ENCODE peak calls at places on chromosome 14, in six cellular contexts. Q is K562, S is endodermal cell, O is lower lobe of right lung, L is pancreas, P is heart right ventricle. U is an unnamed sample.

GRCh38 chr14:101223561-101224162 is 320.1 kb upstream of the RTL1 start:
- DNase-seq in L (no peak), P (no peak), O (no peak), Q (no peak), S (peak; percentile 38), U (no peak)

GRCh38 chr14:55074662-55075061 is 23.2 kb downstream of the MAPK1IP1L start:
- DNase-seq in P (no peak), L (no peak), O (no peak), Q (no peak), S (no peak), U (no peak)

GRCh38 chr14:40694026-40694425 is 912.6 kb upstream of the LRFN5 start:
- DNase-seq in Q (no peak), P (no peak), O (no peak), L (no peak), S (no peak), U (no peak)

GRCh38 chr14:77319416-77319815 is 1.3 kb downstream of the POMT2 start:
- DNase-seq in O (no peak), P (no peak), Q (no peak), L (no peak), S (no peak), U (no peak)

GRCh38 chr14:35366048-35366428 is 38.5 kb downstream of the NFKBIA start:
- DNase-seq in S (no peak), O (peak; percentile 57), L (no peak), P (no peak), Q (no peak), U (no peak)

GRCh38 chr14:101595887-101596721 is 34.8 kb downstream of the DIO3 start:
- DNase-seq in P (no peak), L (no peak), S (peak; percentile 34), O (no peak), Q (no peak), U (peak; percentile 8)

GRCh38 chr14:81676879-81677278 is 143.2 kb upstream of the SEL1L start:
- DNase-seq in L (no peak), P (no peak), O (no peak), S (no peak), Q (no peak), U (no peak)

GRCh38 chr14:43438056-43438455 is 1069.0 kb downstream of the FSCB start:
- DNase-seq in P (no peak), Q (no peak), O (no peak), S (no peak), L (no peak), U (no peak)

GRCh38 chr14:64762044-64763034 is 58.1 kb downstream of the PLEKHG3 start:
- DNase-seq in S (peak; percentile 67), O (peak; percentile 65), Q (peak; percentile 72), P (peak; percentile 85), L (peak; percentile 92), U (peak; percentile 82)

GRCh38 chr14:64478634-64479250 is 13.4 kb downstream of the AKAP5 start:
- DNase-seq in P (no peak), L (no peak), S (no peak), O (no peak), Q (no peak), U (no peak)

GRCh38 chr14:58736606-58737005 is 98.8 kb downstream of the DACT1 start:
- DNase-seq in P (no peak), Q (no peak), S (no peak), L (no peak), O (no peak), U (no peak)

GRCh38 chr14:55707365-55707804 is 127.4 kb downstream of the KTN1 start:
- DNase-seq in L (no peak), Q (no peak), S (no peak), P (no peak), O (no peak), U (no peak)

GRCh38 chr14:58663494-58664111 is 25.8 kb downstream of the DACT1 start:
- DNase-seq in O (no peak), Q (no peak), L (no peak), S (peak; percentile 72), P (no peak), U (no peak)

GRCh38 chr14:43789458-43789857 is 717.6 kb downstream of the FSCB start:
- DNase-seq in Q (no peak), L (no peak), S (no peak), O (no peak), P (no peak), U (no peak)

GRCh38 chr14:78598046-78598652 is 428.0 kb downstream of the NRXN3 start:
- DNase-seq in S (peak; percentile 92), P (peak; percentile 14), L (peak; percentile 36), Q (peak; percentile 73), O (peak; percentile 43), U (peak; percentile 17)

GRCh38 chr14:106792543-106792942 is 1266.2 kb downstream of the TMEM121 start:
- DNase-seq in Q (no peak), S (no peak), P (no peak), O (no peak), L (no peak), U (no peak)

GRCh38 chr14:106786697-106787096 is 1260.3 kb downstream of the TMEM121 start:
- DNase-seq in L (no peak), Q (no peak), P (no peak), S (no peak), O (no peak), U (no peak)

GRCh38 chr14:106788534-106788933 is 1262.2 kb downstream of the TMEM121 start:
- DNase-seq in L (no peak), O (no peak), Q (no peak), P (no peak), S (no peak), U (no peak)

GRCh38 chr14:106789318-106789717 is 1262.9 kb downstream of the TMEM121 start:
- DNase-seq in P (no peak), O (no peak), L (no peak), S (no peak), Q (no peak), U (no peak)

DNA sequence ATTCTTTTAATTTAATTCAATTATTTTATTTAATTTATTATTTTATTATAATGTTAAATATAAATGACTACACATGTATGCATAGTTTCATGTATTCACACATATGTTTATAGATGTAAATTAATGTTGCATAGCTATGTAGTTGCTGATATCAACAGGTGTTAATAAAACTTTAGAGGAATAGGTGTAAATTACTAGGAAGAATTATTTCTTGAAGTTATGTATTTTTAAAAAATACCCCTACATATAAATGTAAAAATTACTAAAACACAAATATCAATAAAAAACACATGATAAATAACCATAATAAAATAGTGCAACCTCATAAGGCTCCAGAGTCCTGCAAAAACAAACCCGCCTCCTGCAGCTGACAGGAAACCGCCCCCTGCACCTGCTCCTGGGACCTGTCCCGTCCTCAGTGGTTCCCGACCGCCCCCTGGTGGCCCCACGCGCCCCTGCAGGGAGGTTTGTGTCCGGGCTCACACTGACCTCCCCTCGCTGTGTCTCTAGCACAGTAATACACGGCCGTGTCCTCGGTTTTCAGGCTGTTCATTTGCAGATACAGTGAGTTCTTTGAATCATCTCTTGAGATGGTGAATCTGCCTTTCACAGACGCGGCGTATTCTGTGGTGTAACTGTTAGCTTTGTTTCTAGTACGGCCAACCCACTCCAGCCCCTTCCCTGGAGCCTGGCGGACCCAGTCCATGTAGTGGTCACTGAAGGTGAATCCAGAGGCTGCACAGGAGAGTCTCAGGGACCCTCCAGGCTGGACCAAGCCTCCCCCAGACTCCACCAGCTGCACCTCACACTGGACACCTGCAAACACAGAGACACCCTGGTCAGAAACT is 1264.0 kb downstream of the TMEM121 start:
- DNase-seq in P (peak; percentile 57), L (peak; percentile 85), O (peak; percentile 83), Q (peak; percentile 30), S (peak; percentile 64), U (peak; percentile 44)
- TF ChIP-seq CTCF in P (peak; percentile 31), L (peak; percentile 55), O (peak; percentile 71), Q (peak; percentile 40), S (peak; percentile 57), U (peak; percentile 60)

GRCh38 chr14:104865069-104865630 is at the start of gene CEP170B:
- DNase-seq in Q (peak; percentile 87), S (peak; percentile 84), P (peak; percentile 57), O (peak; percentile 57), L (no peak), U (peak; percentile 36)

GRCh38 chr14:104865631-104866441 is 768 bp downstream of the CEP170B start:
- DNase-seq in L (peak; percentile 74), P (peak; percentile 65), S (peak; percentile 89), O (peak; percentile 76), Q (peak; percentile 76), U (peak; percentile 65)

GRCh38 chr14:104863923-104864266 is 1.2 kb upstream of the CEP170B start:
- DNase-seq in L (no peak), P (no peak), Q (no peak), S (no peak), O (no peak), U (no peak)

GRCh38 chr14:104864267-104865068 is 600 bp upstream of the CEP170B start:
- DNase-seq in L (peak; percentile 86), O (peak; percentile 81), P (peak; percentile 23), Q (peak; percentile 36), S (peak; percentile 92), U (peak; percentile 23)

DNA sequence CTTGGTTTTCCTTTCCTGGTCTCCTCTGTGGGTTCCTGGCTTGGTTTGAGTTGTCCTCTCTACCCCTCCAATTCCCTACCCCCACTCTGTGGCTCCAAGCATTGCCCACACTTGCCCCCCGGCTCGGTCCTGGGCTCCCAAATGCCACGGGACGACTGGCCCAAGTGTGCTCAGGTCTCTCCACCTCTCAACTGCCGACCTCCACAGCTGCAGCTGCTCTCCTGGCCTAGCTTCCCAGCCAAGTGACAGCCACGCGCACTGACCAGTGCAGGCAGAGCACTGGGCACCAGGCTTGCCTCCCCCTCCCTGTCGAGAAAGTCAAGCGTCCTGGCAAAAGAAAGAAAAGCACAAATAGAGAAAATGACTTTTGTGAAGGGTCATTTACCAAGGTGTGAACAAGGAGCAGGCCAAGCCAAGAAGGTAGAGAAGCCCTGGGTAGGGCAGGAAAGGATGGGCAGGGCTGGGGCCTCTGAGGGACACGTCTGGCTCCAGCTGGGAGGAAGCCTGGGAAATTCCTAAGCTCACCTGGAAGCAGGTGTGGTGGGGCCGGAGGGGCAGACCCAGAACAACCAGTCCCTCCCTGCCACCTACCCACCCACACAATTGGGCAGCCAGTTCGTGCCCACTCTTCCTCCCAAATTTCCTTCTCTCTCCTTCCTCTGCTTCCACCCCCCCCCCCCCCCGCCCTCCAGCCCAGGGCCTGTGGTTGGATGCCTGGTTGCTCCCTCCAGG is 1.8 kb upstream of the CEP170B start:
- DNase-seq in Q (no peak), O (no peak), S (peak; percentile 34), L (peak; percentile 35), P (no peak), U (peak; percentile 12)
- H3K27ac ChIP-seq in Q (no peak overlapping the region), O (no peak overlapping the region), S (no peak overlapping the region), L (no peak overlapping the region), P (no peak overlapping the region), U (no peak overlapping the region)

GRCh38 chr14:73728106-73729014 is 14.2 kb upstream of the PNMA1 start:
- DNase-seq in P (peak; percentile 86), Q (peak; percentile 75), L (peak; percentile 89), O (peak; percentile 87), S (peak; percentile 97), U (peak; percentile 86)

GRCh38 chr14:73729556-73730265 is 15.5 kb upstream of the PNMA1 start:
- DNase-seq in P (no peak), L (no peak), O (no peak), Q (no peak), S (peak; percentile 34), U (no peak)

GRCh38 chr14:73729015-73729330 is 14.8 kb upstream of the PNMA1 start:
- DNase-seq in O (no peak), Q (no peak), P (no peak), L (no peak), S (no peak), U (no peak)

GRCh38 chr14:73732006-73732405 is 17.8 kb upstream of the PNMA1 start:
- DNase-seq in S (no peak), L (no peak), O (no peak), P (no peak), Q (no peak), U (no peak)

GRCh38 chr14:73731111-73731510 is 16.9 kb upstream of the PNMA1 start:
- DNase-seq in Q (no peak), P (no peak), O (no peak), L (no peak), S (no peak), U (no peak)
- H3K4me1 ChIP-seq in Q (peaks cover 30% of the 10 kb centered on the region), P (peaks cover 24% of the 10 kb centered on the region), O (peaks cover 31% of the 10 kb centered on the region), L (no peaks in the 10 kb centered on the region), S (peaks cover 3% of the 10 kb centered on the region), U (peaks cover 61% of the 10 kb centered on the region)

GRCh38 chr14:80572666-80573065 is 361.4 kb upstream of the DIO2 start:
- DNase-seq in O (no peak), S (no peak), P (no peak), Q (no peak), L (no peak), U (no peak)
- TF ChIP-seq CTCF in O (no peak), S (peak; percentile 48), P (no peak), Q (no peak), L (no peak), U (no peak)

U was measured in left ventricle myocardium inferior.